ENCODE peak calls at places on chromosomes 12 and 14, in four cellular contexts. T is WERI-Rb-1, J is mucosa of descending colon, F is IMR-90. M is an unnamed sample.

GRCh38 chr12:62817556-62818271 is 117.2 kb downstream of the PPM1H start:
- DNase-seq in T (peak; percentile 52), J (no peak), F (peak; percentile 61), M (no peak)

GRCh38 chr12:50960130-50960529 is 7.8 kb downstream of the HIGD1C start:
- DNase-seq in T (no peak), J (no peak), F (peak; percentile 43), M (no peak)

GRCh38 chr14:94139006-94139405 is 9.6 kb upstream of the IFI27L2 start:
- DNase-seq in T (no peak), J (no peak), F (no peak), M (no peak)

GRCh38 chr14:59356298-59356697 is 108.9 kb downstream of the GPR135 start:
- DNase-seq in T (no peak), J (no peak), F (no peak), M (peak; percentile 14)

GRCh38 chr12:110744697-110745264 is 2.1 kb upstream of the PPP1CC start:
- DNase-seq in T (no peak), J (peak; percentile 69), F (no peak), M (no peak)

GRCh38 chr14:70257526-70257925 is 68.8 kb upstream of the SLC8A3 start:
- DNase-seq in T (peak; percentile 30), J (no peak), F (no peak), M (peak; percentile 40)

GRCh38 chr12:71797506-71797905 is 42.1 kb upstream of the TBC1D15 start:
- DNase-seq in T (no peak), J (no peak), F (no peak), M (no peak)

GRCh38 chr12:132723764-132724140 is 13.1 kb downstream of the PGAM5 start:
- DNase-seq in T (no peak), J (no peak), F (peak; percentile 44), M (no peak)

GRCh38 chr12:85278598-85279448 is 1.2 kb upstream of the ALX1 start:
- DNase-seq in T (no peak), J (peak; percentile 38), F (no peak), M (no peak)

GRCh38 chr12:111767362-111768158 is 827 bp downstream of the ALDH2 start:
- DNase-seq in T (no peak), J (peak; percentile 74), F (peak; percentile 40), M (no peak)

GRCh38 chr14:24089890-24090289 is 4.2 kb upstream of the PCK2 start:
- DNase-seq in T (no peak), J (no peak), F (no peak), M (no peak)

GRCh38 chr14:72891666-72892102 is 2.2 kb downstream of the DPF3 start:
- DNase-seq in T (no peak), J (no peak), F (no peak), M (no peak)

GRCh38 chr14:95514131-95515079 is 2.0 kb downstream of the SYNE3 start:
- DNase-seq in T (no peak), J (no peak), F (no peak), M (no peak)

GRCh38 chr14:50228313-50228712 is 3.1 kb downstream of the SOS2 start:
- DNase-seq in T (no peak), J (no peak), F (no peak), M (no peak)

GRCh38 chr12:75981247-75981646 is 50.3 kb downstream of the PHLDA1 start:
- DNase-seq in T (no peak), J (no peak), F (no peak), M (no peak)

GRCh38 chr12:19915392-19916192 is 452.7 kb upstream of the PDE3A start:
- DNase-seq in T (no peak), J (no peak), F (peak; percentile 44), M (no peak)

GRCh38 chr12:49059063-49059384 is 1.6 kb downstream of the KMT2D start:
- DNase-seq in T (no peak), J (no peak), F (no peak), M (no peak)

GRCh38 chr14:80954771-80955299 is 586 bp upstream of the TSHR start:
- DNase-seq in T (peak; percentile 80), J (peak; percentile 81), F (peak; percentile 72), M (peak; percentile 73)

GRCh38 chr12:95999484-95999883 is 3.3 kb upstream of the HAL start:
- DNase-seq in T (no peak), J (no peak), F (no peak), M (no peak)

GRCh38 chr12:25084816-25085215 is 110.1 kb downstream of the DNAI7 start:
- DNase-seq in T (peak; percentile 29), J (no peak), F (no peak), M (no peak)

GRCh38 chr14:73786942-73787759 is 64.5 kb upstream of the PTGR2 start:
- DNase-seq in T (peak; percentile 40), J (peak; percentile 82), F (peak; percentile 35), M (peak; percentile 74)

GRCh38 chr14:43535231-43535838 is 971.7 kb downstream of the FSCB start:
- DNase-seq in T (no peak), J (no peak), F (no peak), M (no peak)

GRCh38 chr12:19643635-19644034 is 204.3 kb downstream of the AEBP2 start:
- DNase-seq in T (peak; percentile 68), J (no peak), F (peak; percentile 68), M (no peak)

GRCh38 chr12:131592972-131593371 is 117.9 kb upstream of the SFSWAP start:
- DNase-seq in T (no peak), J (no peak), F (no peak), M (peak; percentile 89)

GRCh38 chr12:98895086-98895651 is 250.1 kb downstream of the APAF1 start:
- DNase-seq in T (peak; percentile 44), J (no peak), F (no peak), M (peak; percentile 15)

GRCh38 chr12:5066251-5066650 is 22.6 kb downstream of the KCNA5 start:
- DNase-seq in T (no peak), J (no peak), F (peak; percentile 52), M (no peak)

GRCh38 chr14:46887144-46887543 is 235.6 kb upstream of the RPL10L start:
- DNase-seq in T (no peak), J (no peak), F (no peak), M (no peak)

GRCh38 chr12:98373019-98373554 is 142.3 kb upstream of the TMPO start:
- DNase-seq in T (no peak), J (no peak), F (peak; percentile 51), M (peak; percentile 25)

DNA sequence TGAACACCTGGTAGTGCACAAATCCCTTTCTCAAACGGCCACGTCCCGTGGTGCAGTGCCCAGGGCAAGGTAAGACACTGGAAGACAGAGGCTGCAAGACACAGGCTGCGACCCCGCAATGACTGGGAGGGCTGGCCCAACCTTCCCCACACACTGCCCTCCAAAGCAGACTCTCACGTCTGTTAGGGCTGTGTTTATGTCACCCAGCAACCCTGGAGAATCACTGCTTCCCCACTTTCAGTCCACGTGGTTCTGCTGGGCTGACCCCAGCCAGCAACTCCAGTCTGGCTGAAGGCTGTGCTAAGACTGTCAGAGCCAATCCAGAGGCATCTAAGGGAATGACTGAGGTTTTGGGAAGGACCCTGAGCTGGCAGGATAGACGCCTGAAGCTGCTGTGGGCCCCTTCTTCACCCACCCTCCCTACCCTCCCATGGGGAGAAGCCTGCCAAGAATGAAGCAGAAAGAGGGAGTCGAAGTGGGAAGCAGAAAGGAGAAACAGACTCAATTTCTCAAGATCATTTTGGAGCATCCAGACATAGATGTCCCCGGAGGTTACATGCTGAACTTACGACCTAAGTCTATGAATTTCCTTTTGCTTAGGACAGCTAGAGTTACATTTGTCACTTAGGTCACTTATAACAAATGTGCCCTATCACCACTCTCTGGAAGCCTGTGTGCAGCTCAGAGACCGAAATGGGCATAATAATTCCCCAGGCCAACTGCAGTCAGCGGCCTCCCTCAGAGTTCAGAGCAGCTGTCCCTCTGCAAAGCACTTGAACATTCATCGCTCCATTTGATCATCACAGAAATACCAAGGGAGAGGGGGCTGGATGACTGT is 11.6 kb downstream of the KDM2B start:
- DNase-seq in T (no peak), J (no peak), F (peak; percentile 49), M (no peak)
- TF ChIP-seq CTCF in T (no peak), J (no peak), F (no peak), M (no peak)

DNA sequence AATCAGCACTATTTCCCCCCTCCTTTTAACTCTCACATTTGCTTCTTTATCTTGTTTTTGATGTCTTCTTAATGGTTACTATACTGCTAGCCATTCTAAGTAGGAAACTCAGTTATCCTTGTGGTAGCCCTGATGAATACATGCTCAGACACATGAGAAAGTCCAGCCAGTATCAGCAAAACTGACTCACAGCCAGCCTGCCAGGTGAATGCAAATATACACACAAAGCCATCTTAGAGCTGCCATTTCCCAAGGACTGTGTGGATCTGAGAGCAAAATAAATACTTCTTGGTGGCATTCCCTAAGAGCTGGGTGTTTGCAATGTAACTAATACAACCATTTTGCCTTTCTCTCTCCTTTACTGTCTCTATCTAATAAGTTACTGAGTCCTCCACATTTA is 455.2 kb downstream of the CCER1 start:
- DNase-seq in T (no peak), J (no peak), F (no peak), M (no peak)
- TF ChIP-seq CTCF in T (no peak), J (no peak), F (no peak), M (no peak)

GRCh38 chr14:32824195-32824594 is 114.5 kb upstream of the NPAS3 start:
- DNase-seq in T (no peak), J (no peak), F (no peak), M (no peak)

GRCh38 chr14:32825058-32825457 is 113.6 kb upstream of the NPAS3 start:
- DNase-seq in T (no peak), J (no peak), F (no peak), M (no peak)

GRCh38 chr14:32820686-32821085 is 118.0 kb upstream of the NPAS3 start:
- DNase-seq in T (no peak), J (no peak), F (no peak), M (no peak)

GRCh38 chr14:32821989-32822653 is 116.6 kb upstream of the NPAS3 start:
- DNase-seq in T (no peak), J (no peak), F (peak; percentile 4), M (no peak)

DNA sequence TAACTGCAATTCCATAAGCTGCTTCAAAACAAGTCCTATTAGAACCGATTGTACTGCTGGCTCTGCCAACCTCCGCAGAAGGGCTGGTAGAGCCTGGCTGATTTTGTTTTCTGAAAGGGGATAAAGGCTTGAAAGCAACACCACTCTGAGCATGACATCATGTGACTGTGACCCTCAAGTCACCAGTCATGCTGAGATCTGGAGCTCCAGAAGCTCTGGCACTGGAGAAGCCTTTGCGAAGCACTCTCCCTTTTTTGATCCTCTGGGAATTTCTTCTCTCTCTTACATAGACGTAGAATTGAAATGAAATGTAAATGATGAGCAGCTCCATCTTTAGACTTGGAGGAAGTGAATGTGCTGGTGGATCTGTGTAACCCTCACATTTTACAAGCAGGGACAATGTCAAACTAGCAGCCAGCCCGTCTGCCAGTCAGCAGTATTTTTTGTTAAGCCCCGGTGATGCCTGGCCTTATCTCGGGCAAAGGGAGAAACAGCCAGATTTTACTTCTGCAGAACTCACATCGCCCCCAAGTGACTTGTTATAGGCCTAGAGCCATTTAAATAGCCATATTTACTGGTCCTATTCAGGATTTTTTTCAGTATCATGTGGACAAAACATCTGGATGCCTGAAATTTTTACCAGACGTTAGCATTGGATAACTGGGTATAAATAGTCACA is 112.1 kb upstream of the NPAS3 start:
- DNase-seq in T (peak; percentile 12), J (no peak), F (no peak), M (no peak)
- TF ChIP-seq CTCF in T (no peak), J (no peak), F (no peak), M (no peak)

DNA sequence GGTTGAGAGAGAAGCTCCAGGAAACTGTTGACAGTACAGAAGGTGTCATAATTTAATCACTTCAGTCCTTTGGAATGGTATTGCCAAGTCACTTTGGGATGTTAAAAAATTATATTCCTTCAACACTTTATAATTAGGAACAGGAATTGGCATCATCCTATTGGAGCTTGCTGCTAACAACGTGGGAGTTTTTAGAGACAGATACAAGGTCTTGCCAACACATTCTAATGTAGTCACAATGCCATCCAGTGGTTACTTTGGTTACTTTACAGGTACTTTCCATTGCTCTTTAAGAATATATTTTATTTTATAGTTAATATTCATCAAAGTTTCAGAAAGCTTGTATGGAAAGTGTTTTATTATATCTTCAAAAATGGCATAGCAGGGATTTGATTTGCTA is 310.1 kb downstream of the SYT1 start:
- DNase-seq in T (no peak), J (no peak), F (peak; percentile 77), M (no peak)
- TF ChIP-seq CTCF in T (no peak), J (no peak), F (peak; percentile 61), M (peak; percentile 35)

M was measured in GM13977.